ENCODE peak calls at places on chromosomes 16 and 17, in ten cellular contexts. One of them, this sample, is unnamed.

GRCh38 chr17:33234930-33235685 is 58.0 kb downstream of the ASIC2 start:
- DNase-seq in SJSA1: peak; percentile 44
- DNase-seq in CD8-positive, alpha-beta memory T cell: no peak
- DNase-seq in heart right ventricle: peak; percentile 48
- DNase-seq in endothelial cell of umbilical vein: peak; percentile 53
- DNase-seq in tibial nerve: peak; percentile 15
- DNase-seq in OCI-LY7: no peak
- DNase-seq in BE2C: peak; percentile 38
- DNase-seq in iPS DF 6.9: no peak
- DNase-seq in H1: no peak
- DNase-seq in this sample: no peak

GRCh38 chr16:85416267-85417109 is 196.6 kb upstream of the GSE1 start:
- DNase-seq in heart right ventricle: peak; percentile 45
- DNase-seq in CD8-positive, alpha-beta memory T cell: peak; percentile 45
- DNase-seq in BE2C: peak; percentile 67
- DNase-seq in H1: no peak
- DNase-seq in iPS DF 6.9: no peak
- DNase-seq in OCI-LY7: peak; percentile 83
- DNase-seq in tibial nerve: no peak
- DNase-seq in endothelial cell of umbilical vein: no peak
- DNase-seq in SJSA1: peak; percentile 42
- DNase-seq in this sample: no peak

GRCh38 chr16:1655269-1655807 is 22.7 kb upstream of the JPT2 start:
- DNase-seq in iPS DF 6.9: no peak
- DNase-seq in tibial nerve: no peak
- DNase-seq in CD8-positive, alpha-beta memory T cell: no peak
- DNase-seq in H1: no peak
- DNase-seq in endothelial cell of umbilical vein: no peak
- DNase-seq in SJSA1: no peak
- DNase-seq in BE2C: no peak
- DNase-seq in heart right ventricle: no peak
- DNase-seq in OCI-LY7: no peak
- DNase-seq in this sample: no peak

GRCh38 chr17:2171725-2172446 is 117.0 kb downstream of the HIC1 start:
- DNase-seq in tibial nerve: no peak
- DNase-seq in H1: no peak
- DNase-seq in heart right ventricle: peak; percentile 91
- DNase-seq in OCI-LY7: no peak
- DNase-seq in endothelial cell of umbilical vein: peak; percentile 98
- DNase-seq in SJSA1: peak; percentile 82
- DNase-seq in CD8-positive, alpha-beta memory T cell: no peak
- DNase-seq in iPS DF 6.9: no peak
- DNase-seq in BE2C: no peak
- DNase-seq in this sample: no peak

GRCh38 chr17:16287563-16288027 is 65.7 kb downstream of the CENPV start:
- DNase-seq in CD8-positive, alpha-beta memory T cell: no peak
- DNase-seq in endothelial cell of umbilical vein: peak; percentile 66
- DNase-seq in H1: no peak
- DNase-seq in BE2C: no peak
- DNase-seq in OCI-LY7: peak; percentile 68
- DNase-seq in heart right ventricle: no peak
- DNase-seq in tibial nerve: no peak
- DNase-seq in iPS DF 6.9: no peak
- DNase-seq in SJSA1: peak; percentile 70
- DNase-seq in this sample: no peak

GRCh38 chr17:48530208-48530886 is 464 bp downstream of the HOXB1 start:
- DNase-seq in iPS DF 6.9: no peak
- DNase-seq in CD8-positive, alpha-beta memory T cell: no peak
- DNase-seq in heart right ventricle: no peak
- DNase-seq in tibial nerve: no peak
- DNase-seq in H1: no peak
- DNase-seq in SJSA1: no peak
- DNase-seq in OCI-LY7: no peak
- DNase-seq in BE2C: no peak
- DNase-seq in endothelial cell of umbilical vein: no peak
- DNase-seq in this sample: no peak

GRCh38 chr17:19338031-19338990 is 24.2 kb downstream of the B9D1 start:
- DNase-seq in heart right ventricle: peak; percentile 67
- DNase-seq in tibial nerve: no peak
- DNase-seq in OCI-LY7: peak; percentile 81
- DNase-seq in endothelial cell of umbilical vein: peak; percentile 66
- DNase-seq in H1: peak; percentile 47
- DNase-seq in SJSA1: peak; percentile 56
- DNase-seq in BE2C: peak; percentile 62
- DNase-seq in CD8-positive, alpha-beta memory T cell: peak; percentile 45
- DNase-seq in iPS DF 6.9: peak; percentile 61
- DNase-seq in this sample: no peak

GRCh38 chr16:66652661-66653060 is 43.9 kb downstream of the CMTM4 start:
- DNase-seq in tibial nerve: no peak
- DNase-seq in iPS DF 6.9: no peak
- DNase-seq in CD8-positive, alpha-beta memory T cell: no peak
- DNase-seq in SJSA1: no peak
- DNase-seq in H1: no peak
- DNase-seq in endothelial cell of umbilical vein: no peak
- DNase-seq in heart right ventricle: no peak
- DNase-seq in OCI-LY7: no peak
- DNase-seq in BE2C: no peak
- DNase-seq in this sample: no peak

GRCh38 chr17:76872221-76872873 is 4.1 kb downstream of the MGAT5B start:
- DNase-seq in H1: no peak
- DNase-seq in SJSA1: peak; percentile 99
- DNase-seq in endothelial cell of umbilical vein: peak; percentile 72
- DNase-seq in heart right ventricle: no peak
- DNase-seq in OCI-LY7: no peak
- DNase-seq in CD8-positive, alpha-beta memory T cell: no peak
- DNase-seq in BE2C: no peak
- DNase-seq in tibial nerve: no peak
- DNase-seq in iPS DF 6.9: no peak
- DNase-seq in this sample: no peak

GRCh38 chr16:57775661-57776469 is 26.4 kb downstream of the KIFC3 start:
- DNase-seq in endothelial cell of umbilical vein: no peak
- DNase-seq in tibial nerve: no peak
- DNase-seq in heart right ventricle: no peak
- DNase-seq in SJSA1: no peak
- DNase-seq in OCI-LY7: no peak
- DNase-seq in BE2C: peak; percentile 64
- DNase-seq in iPS DF 6.9: peak; percentile 90
- DNase-seq in CD8-positive, alpha-beta memory T cell: no peak
- DNase-seq in H1: peak; percentile 94
- DNase-seq in this sample: no peak

GRCh38 chr16:84947022-84947421 is 64.3 kb downstream of the ZDHHC7 start:
- DNase-seq in tibial nerve: no peak
- DNase-seq in CD8-positive, alpha-beta memory T cell: no peak
- DNase-seq in iPS DF 6.9: no peak
- DNase-seq in OCI-LY7: peak; percentile 18
- DNase-seq in H1: no peak
- DNase-seq in SJSA1: no peak
- DNase-seq in endothelial cell of umbilical vein: peak; percentile 18
- DNase-seq in heart right ventricle: no peak
- DNase-seq in BE2C: no peak
- DNase-seq in this sample: no peak

DNA sequence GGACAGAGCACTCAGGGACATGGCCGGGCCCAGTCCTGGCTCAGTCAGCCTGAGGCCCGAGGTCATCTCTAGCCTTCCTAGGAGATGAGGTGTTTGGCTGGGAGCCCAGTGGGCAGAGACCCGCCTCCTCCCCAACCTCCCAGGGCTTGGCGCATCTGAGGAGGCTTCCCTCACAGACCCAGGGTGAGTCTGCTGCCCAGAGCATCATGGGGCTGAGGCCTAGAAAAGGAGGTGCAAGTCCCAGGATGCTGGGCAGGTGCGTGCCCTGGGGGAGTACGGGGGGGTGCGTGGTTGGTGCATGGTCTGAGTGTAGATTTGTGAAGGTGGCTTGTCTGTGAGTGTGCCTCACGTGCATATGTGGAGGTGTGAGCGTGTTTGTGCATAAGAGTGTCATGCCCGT is 4.7 kb downstream of the PDE6G start:
- DNase-seq in CD8-positive, alpha-beta memory T cell: no peak
- DNase-seq in SJSA1: peak; percentile 36
- DNase-seq in heart right ventricle: no peak
- DNase-seq in endothelial cell of umbilical vein: no peak
- DNase-seq in OCI-LY7: no peak
- DNase-seq in tibial nerve: no peak
- DNase-seq in H1: no peak
- DNase-seq in iPS DF 6.9: no peak
- DNase-seq in BE2C: peak; percentile 60
- DNase-seq in this sample: no peak
- H3K4me1 ChIP-seq in CD8-positive, alpha-beta memory T cell: peaks cover 9% of the 10 kb centered on the region
- H3K4me1 ChIP-seq in SJSA1: peaks cover 7% of the 10 kb centered on the region
- H3K4me1 ChIP-seq in heart right ventricle: no peaks in the 10 kb centered on the region
- H3K4me1 ChIP-seq in endothelial cell of umbilical vein: peaks cover 2% of the 10 kb centered on the region
- H3K4me1 ChIP-seq in OCI-LY7: peaks cover 11% of the 10 kb centered on the region
- H3K4me1 ChIP-seq in tibial nerve: no peaks in the 10 kb centered on the region
- H3K4me1 ChIP-seq in H1: peaks cover 24% of the 10 kb centered on the region
- H3K4me1 ChIP-seq in iPS DF 6.9: peaks cover 14% of the 10 kb centered on the region
- H3K4me1 ChIP-seq in BE2C: peaks cover 6% of the 10 kb centered on the region
- H3K4me1 ChIP-seq in this sample: no peaks in the 10 kb centered on the region

DNA sequence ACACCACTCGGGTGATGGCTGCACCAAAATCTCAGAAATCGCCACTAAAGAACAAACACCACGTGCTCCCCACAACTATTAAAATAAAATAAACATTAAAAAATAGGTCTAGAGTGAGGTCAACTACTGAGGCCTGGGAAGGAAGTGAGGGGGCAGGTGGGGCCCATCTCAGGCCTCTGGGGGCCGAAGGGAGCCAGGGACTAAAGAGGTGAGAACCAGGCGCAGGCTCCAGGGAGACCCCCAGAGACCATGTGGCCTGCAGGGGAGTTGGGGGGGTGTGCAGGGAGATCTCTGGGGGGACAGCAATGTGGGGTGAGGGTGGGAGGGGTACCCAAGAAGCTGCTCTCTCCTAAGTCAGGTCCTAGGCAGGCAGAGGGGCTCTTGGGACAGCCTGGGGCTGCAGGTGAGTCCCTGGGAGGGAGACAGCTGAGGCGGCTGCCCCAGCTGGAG is 111.3 kb upstream of the SMURF2 start:
- DNase-seq in tibial nerve: no peak
- DNase-seq in BE2C: no peak
- DNase-seq in SJSA1: no peak
- DNase-seq in heart right ventricle: no peak
- DNase-seq in endothelial cell of umbilical vein: no peak
- DNase-seq in OCI-LY7: no peak
- DNase-seq in CD8-positive, alpha-beta memory T cell: no peak
- DNase-seq in iPS DF 6.9: no peak
- DNase-seq in H1: no peak
- DNase-seq in this sample: no peak
- H3K4me3 ChIP-seq in tibial nerve: no peak overlapping the region
- H3K4me3 ChIP-seq in BE2C: no peak overlapping the region
- H3K4me3 ChIP-seq in SJSA1: no peak overlapping the region
- H3K4me3 ChIP-seq in heart right ventricle: no peak overlapping the region
- H3K4me3 ChIP-seq in endothelial cell of umbilical vein: no peak overlapping the region
- H3K4me3 ChIP-seq in OCI-LY7: peak overlapping the region; percentile 60
- H3K4me3 ChIP-seq in CD8-positive, alpha-beta memory T cell: no peak overlapping the region
- H3K4me3 ChIP-seq in iPS DF 6.9: peak overlapping the region; percentile 17
- H3K4me3 ChIP-seq in H1: peak overlapping the region; percentile 69
- H3K4me3 ChIP-seq in this sample: peak overlapping the region; percentile 29

GRCh38 chr16:23124315-23124714 is 24.9 kb downstream of the USP31 start:
- DNase-seq in SJSA1: peak; percentile 49
- DNase-seq in OCI-LY7: no peak
- DNase-seq in iPS DF 6.9: no peak
- DNase-seq in H1: no peak
- DNase-seq in CD8-positive, alpha-beta memory T cell: no peak
- DNase-seq in BE2C: no peak
- DNase-seq in heart right ventricle: no peak
- DNase-seq in tibial nerve: no peak
- DNase-seq in endothelial cell of umbilical vein: peak; percentile 85
- DNase-seq in this sample: no peak
- H3K4me1 ChIP-seq in SJSA1: peaks cover 11% of the 10 kb centered on the region
- H3K4me1 ChIP-seq in OCI-LY7: no peaks in the 10 kb centered on the region
- H3K4me1 ChIP-seq in iPS DF 6.9: peaks cover 3% of the 10 kb centered on the region
- H3K4me1 ChIP-seq in H1: peaks cover 6% of the 10 kb centered on the region
- H3K4me1 ChIP-seq in CD8-positive, alpha-beta memory T cell: no peaks in the 10 kb centered on the region
- H3K4me1 ChIP-seq in BE2C: no peaks in the 10 kb centered on the region
- H3K4me1 ChIP-seq in heart right ventricle: peaks cover 39% of the 10 kb centered on the region
- H3K4me1 ChIP-seq in tibial nerve: no peaks in the 10 kb centered on the region
- H3K4me1 ChIP-seq in endothelial cell of umbilical vein: peaks cover 18% of the 10 kb centered on the region
- H3K4me1 ChIP-seq in this sample: peaks cover 76% of the 10 kb centered on the region

DNA sequence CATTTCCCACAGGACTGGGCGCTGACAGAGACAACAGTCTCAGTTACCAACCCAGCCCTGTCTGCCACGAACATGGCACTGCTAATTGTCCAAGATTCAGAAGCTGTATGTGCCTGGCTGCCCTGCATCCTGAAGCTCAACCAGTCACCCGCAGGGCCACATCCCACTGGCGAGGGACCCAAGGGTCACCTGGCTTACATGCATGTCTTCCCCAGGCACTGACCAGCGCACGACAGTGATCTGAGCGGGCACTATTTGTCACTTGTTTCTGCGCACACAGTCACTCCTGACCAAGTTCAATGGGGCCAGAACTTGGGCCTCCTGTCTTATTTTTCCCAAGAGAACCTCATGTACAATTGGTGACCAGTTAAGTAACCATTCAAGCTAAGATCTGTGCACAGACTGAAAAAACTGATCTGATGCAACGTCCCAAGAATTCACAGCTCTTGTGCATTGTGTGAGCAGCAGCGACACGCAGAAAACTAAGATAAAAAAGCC is 13.1 kb downstream of the USP7 start:
- DNase-seq in H1: no peak
- DNase-seq in BE2C: no peak
- DNase-seq in SJSA1: no peak
- DNase-seq in heart right ventricle: no peak
- DNase-seq in iPS DF 6.9: no peak
- DNase-seq in endothelial cell of umbilical vein: no peak
- DNase-seq in tibial nerve: no peak
- DNase-seq in OCI-LY7: no peak
- DNase-seq in CD8-positive, alpha-beta memory T cell: no peak
- DNase-seq in this sample: no peak
- H3K4me3 ChIP-seq in H1: no peak overlapping the region
- H3K4me3 ChIP-seq in BE2C: no peak overlapping the region
- H3K4me3 ChIP-seq in SJSA1: no peak overlapping the region
- H3K4me3 ChIP-seq in heart right ventricle: no peak overlapping the region
- H3K4me3 ChIP-seq in iPS DF 6.9: no peak overlapping the region
- H3K4me3 ChIP-seq in endothelial cell of umbilical vein: no peak overlapping the region
- H3K4me3 ChIP-seq in tibial nerve: no peak overlapping the region
- H3K4me3 ChIP-seq in OCI-LY7: no peak overlapping the region
- H3K4me3 ChIP-seq in CD8-positive, alpha-beta memory T cell: no peak overlapping the region
- H3K4me3 ChIP-seq in this sample: no peak overlapping the region

This sample was measured in esophagus squamous epithelium.